ENCODE peak calls at places on chromosomes 2 and 18, in seven cellular contexts. R is stimulated activated CD8-positive, alpha-beta memory T cell treated with anti-CD3 and anti-CD28 coated beads, Interleukin-12 subunit alpha, Interleukin-12 subunit beta, amount 100 ng/mL, for 4 hours; G is T-helper 9 cell; E is effector memory CD4-positive, alpha-beta T cell; V is suprapubic skin; J is choroid plexus epithelial cell; L is C1 segment of cervical spinal cord. K is an unnamed sample.

GRCh38 chr18:71450258-71450657 is 1093.9 kb downstream of the CBLN2 start:
- DNase-seq in R (no peak), G (no peak), E (no peak), V (no peak), J (no peak), L (no peak), K (no peak)

GRCh38 chr2:172323256-172323655 is 104.1 kb upstream of the ITGA6 start:
- DNase-seq in R (no peak), G (no peak), E (no peak), V (no peak), J (no peak), L (no peak), K (no peak)

GRCh38 chr18:48893061-48893558 is 57.7 kb downstream of the SMAD7 start:
- DNase-seq in R (no peak), G (no peak), E (no peak), V (peak; percentile 49), J (no peak), L (no peak), K (no peak)

GRCh38 chr2:217932661-217933325 is 70.0 kb downstream of the TNS1 start:
- DNase-seq in R (no peak), G (no peak), E (no peak), V (no peak), J (no peak), L (no peak), K (no peak)

GRCh38 chr18:58772161-58772560 is 92.5 kb upstream of the ZNF532 start:
- DNase-seq in R (no peak), G (no peak), E (no peak), V (no peak), J (no peak), L (no peak), K (no peak)

GRCh38 chr2:120867290-120868231 is 131.9 kb downstream of the GLI2 start:
- DNase-seq in R (no peak), G (no peak), E (no peak), V (peak; percentile 78), J (peak; percentile 78), L (peak; percentile 62), K (no peak)

GRCh38 chr2:101999122-101999789 is 7.5 kb downstream of the IL1R2 start:
- DNase-seq in R (no peak), G (no peak), E (no peak), V (no peak), J (peak; percentile 57), L (no peak), K (peak; percentile 38)

GRCh38 chr2:203444738-203445137 is 90.4 kb downstream of the RAPH1 start:
- DNase-seq in R (no peak), G (no peak), E (no peak), V (no peak), J (no peak), L (no peak), K (no peak)

GRCh38 chr2:149422991-149423338 is 92.6 kb downstream of the LYPD6 start:
- DNase-seq in R (no peak), G (no peak), E (no peak), V (no peak), J (no peak), L (no peak), K (no peak)

GRCh38 chr18:58901783-58902182 is 37.1 kb downstream of the ZNF532 start:
- DNase-seq in R (no peak), G (no peak), E (no peak), V (no peak), J (no peak), L (no peak), K (no peak)

GRCh38 chr2:219405958-219406860 is 12.0 kb upstream of the DES start:
- DNase-seq in R (no peak), G (no peak), E (no peak), V (no peak), J (no peak), L (no peak), K (no peak)